ENCODE peak calls at places on chromosomes 1 and 21, in ten cellular contexts. E, Z, K, O, R, S, T, W, C and M are unnamed samples.
A peak's percentile ranks its signal among the peaks of the same experiment; 100 is the strongest.

GRCh38 chr1:41537788-41538351 is 53.4 kb upstream of the EDN2 start:
- DNase-seq in E (peak; percentile 57), Z (peak; percentile 23), K (no peak), O (no peak), R (no peak), S (peak; percentile 96), T (no peak), W (no peak), C (no peak), M (no peak)

GRCh38 chr1:201141418-201141817 is 12.9 kb downstream of the TMEM9 start:
- DNase-seq in E (no peak), Z (no peak), K (no peak), O (no peak), R (no peak), S (no peak), T (no peak), W (no peak), C (no peak), M (no peak)

GRCh38 chr21:42939581-42940413 is 14.4 kb upstream of the ERVH48-1 start:
- DNase-seq in E (peak; percentile 74), Z (peak; percentile 94), K (no peak), O (no peak), R (peak; percentile 54), S (peak; percentile 99), T (no peak), W (no peak), C (no peak), M (no peak)

GRCh38 chr1:46749403-46749802 is 30.5 kb upstream of the EFCAB14 start:
- DNase-seq in E (no peak), Z (no peak), K (no peak), O (no peak), R (no peak), S (no peak), T (no peak), W (no peak), C (no peak), M (no peak)

GRCh38 chr1:36136535-36136934 is 11.5 kb upstream of the COL8A2 start:
- DNase-seq in E (peak; percentile 89), Z (peak; percentile 83), K (no peak), O (no peak), R (no peak), S (peak; percentile 91), T (no peak), W (no peak), C (no peak), M (no peak)

GRCh38 chr1:208105756-208106155 is 138.4 kb downstream of the PLXNA2 start:
- DNase-seq in E (no peak), Z (no peak), K (no peak), O (no peak), R (no peak), S (no peak), T (no peak), W (no peak), C (no peak), M (no peak)

GRCh38 chr21:27371688-27372331 is 404.9 kb upstream of the ADAMTS5 start:
- DNase-seq in E (no peak), Z (no peak), K (no peak), O (no peak), R (no peak), S (peak; percentile 20), T (no peak), W (no peak), C (no peak), M (no peak)

GRCh38 chr21:37074195-37074510 is 1.1 kb downstream of the TTC3 start:
- DNase-seq in E (peak; percentile 34), Z (no peak), K (no peak), O (no peak), R (no peak), S (no peak), T (peak; percentile 20), W (no peak), C (no peak), M (no peak)

GRCh38 chr21:26964379-26964778 is 2.5 kb downstream of the ADAMTS5 start:
- DNase-seq in E (no peak), Z (peak; percentile 87), K (no peak), O (no peak), R (no peak), S (no peak), T (no peak), W (no peak), C (no peak), M (no peak)

GRCh38 chr1:178819123-178819522 is 51.8 kb downstream of the ANGPTL1 start:
- DNase-seq in E (no peak), Z (no peak), K (no peak), O (no peak), R (no peak), S (no peak), T (no peak), W (no peak), C (no peak), M (no peak)

GRCh38 chr1:248810000-248810726 is 15.6 kb downstream of the SH3BP5L start:
- DNase-seq in E (no peak), Z (no peak), K (no peak), O (no peak), R (no peak), S (no peak), T (no peak), W (no peak), C (no peak), M (no peak)

GRCh38 chr1:224727351-224727750 is 111.2 kb downstream of the CNIH3 start:
- DNase-seq in E (no peak), Z (no peak), K (no peak), O (no peak), R (no peak), S (no peak), T (no peak), W (no peak), C (no peak), M (no peak)

GRCh38 chr1:41476807-41477361 is 7.6 kb downstream of the EDN2 start:
- DNase-seq in E (no peak), Z (no peak), K (no peak), O (no peak), R (no peak), S (peak; percentile 56), T (no peak), W (no peak), C (no peak), M (no peak)

GRCh38 chr1:229430761-229431269 is 3.1 kb downstream of the ACTA1 start:
- DNase-seq in E (peak; percentile 47), Z (no peak), K (peak; percentile 42), O (peak; percentile 75), R (no peak), S (peak; percentile 44), T (peak; percentile 80), W (peak; percentile 84), C (no peak), M (no peak)

GRCh38 chr21:16713331-16714114 is 799.3 kb upstream of the CXADR start:
- DNase-seq in E (peak; percentile 73), Z (peak; percentile 8), K (no peak), O (no peak), R (no peak), S (peak; percentile 41), T (no peak), W (no peak), C (no peak), M (no peak)

GRCh38 chr1:233916706-233917105 is 12.2 kb downstream of the SLC35F3 start:
- DNase-seq in E (no peak), Z (no peak), K (no peak), O (no peak), R (no peak), S (no peak), T (no peak), W (no peak), C (no peak), M (no peak)

GRCh38 chr1:114227059-114227458 is 73.4 kb upstream of the SYT6 start:
- DNase-seq in E (no peak), Z (no peak), K (no peak), O (no peak), R (no peak), S (no peak), T (no peak), W (no peak), C (no peak), M (no peak)

GRCh38 chr21:31502537-31503143 is 156.9 kb upstream of the SOD1 start:
- DNase-seq in E (no peak), Z (no peak), K (no peak), O (no peak), R (no peak), S (no peak), T (no peak), W (no peak), C (no peak), M (no peak)

GRCh38 chr1:201756411-201756810 is 72.5 kb upstream of the IPO9 start:
- DNase-seq in E (no peak), Z (no peak), K (no peak), O (no peak), R (no peak), S (peak; percentile 82), T (no peak), W (no peak), C (no peak), M (no peak)

GRCh38 chr1:95640746-95641145 is 406.7 kb downstream of the RWDD3 start:
- DNase-seq in E (peak; percentile 9), Z (no peak), K (no peak), O (no peak), R (no peak), S (peak; percentile 3), T (no peak), W (no peak), C (no peak), M (no peak)

GRCh38 chr1:43708006-43708412 is 673 bp downstream of the ST3GAL3 start:
- DNase-seq in E (no peak), Z (no peak), K (no peak), O (no peak), R (peak; percentile 14), S (peak; percentile 64), T (no peak), W (no peak), C (no peak), M (no peak)

GRCh38 chr1:45246760-45247159 is 40.4 kb upstream of the ZSWIM5 start:
- DNase-seq in E (peak; percentile 97), Z (peak; percentile 88), K (no peak), O (no peak), R (no peak), S (peak; percentile 99), T (no peak), W (no peak), C (no peak), M (no peak)

GRCh38 chr1:197173571-197174482 is 27.4 kb upstream of the ASPM start:
- DNase-seq in E (no peak), Z (no peak), K (no peak), O (no peak), R (peak; percentile 6), S (peak; percentile 70), T (no peak), W (no peak), C (no peak), M (no peak)